ENCODE peak calls at places on chromosomes 16 and 17, in ten cellular contexts. F is tibial artery, Z is RWPE1, D is coronary artery, V is ascending aorta, N is SJSA1, R is ovary, B is psoas muscle, X is adrenal gland, C is neural progenitor cell. Y is an unnamed sample.

GRCh38 chr17:48016112-48016511 is 21.5 kb downstream of the COPZ2 start:
- DNase-seq in C (no peak), V (no peak), R (no peak), N (no peak), F (no peak), Z (no peak), X (no peak), B (no peak), D (no peak), Y (no peak)

GRCh38 chr16:17149904-17150483 is 320.8 kb downstream of the XYLT1 start:
- DNase-seq in B (no peak), X (no peak), Z (no peak), N (no peak), D (no peak), R (no peak), F (no peak), C (peak; percentile 77), V (no peak), Y (no peak)

GRCh38 chr17:30429155-30429554 is 48.1 kb upstream of the GOSR1 start:
- DNase-seq in Z (no peak), D (no peak), X (no peak), F (no peak), B (no peak), C (no peak), R (no peak), N (no peak), V (no peak), Y (no peak)

GRCh38 chr17:30933966-30934365 is 12.2 kb downstream of the ADAP2 start:
- DNase-seq in R (no peak), X (no peak), D (no peak), V (no peak), B (no peak), Z (no peak), F (no peak), C (no peak), N (no peak), Y (no peak)

GRCh38 chr17:17711708-17712141 is 30.5 kb downstream of the RAI1 start:
- DNase-seq in V (no peak), Z (no peak), X (no peak), R (no peak), F (no peak), N (peak; percentile 68), C (peak; percentile 50), B (no peak), D (no peak), Y (no peak)

GRCh38 chr16:19875900-19876299 is 8.7 kb downstream of the GPRC5B start:
- DNase-seq in F (no peak), R (no peak), Z (no peak), X (no peak), N (no peak), V (no peak), C (peak; percentile 63), D (no peak), B (no peak), Y (no peak)

GRCh38 chr16:48541108-48541786 is 68.7 kb downstream of the N4BP1 start:
- DNase-seq in D (no peak), V (no peak), N (no peak), F (no peak), B (no peak), R (no peak), Z (no peak), X (no peak), C (no peak), Y (no peak)

GRCh38 chr16:87667443-87667842 is 65.1 kb downstream of the JPH3 start:
- DNase-seq in X (no peak), F (no peak), D (no peak), N (no peak), Z (no peak), R (no peak), V (no peak), B (no peak), C (no peak), Y (no peak)

GRCh38 chr17:64938925-64939474 is 19.7 kb upstream of the LRRC37A3 start:
- DNase-seq in C (peak; percentile 75), F (peak; percentile 30), D (no peak), N (peak; percentile 33), Z (no peak), V (no peak), B (peak; percentile 59), R (no peak), X (peak; percentile 55), Y (peak; percentile 21)

GRCh38 chr17:27805520-27806146 is 5.3 kb upstream of the NOS2 start:
- DNase-seq in Z (peak; percentile 83), F (peak; percentile 80), N (peak; percentile 68), V (peak; percentile 93), D (peak; percentile 85), B (peak; percentile 75), X (peak; percentile 85), R (peak; percentile 71), C (peak; percentile 90), Y (peak; percentile 64)
- H3K27ac ChIP-seq in Z (no peak overlapping the region), F (peak overlapping the region; percentile 45), N (no peak overlapping the region), V (peak overlapping the region; percentile 17), D (peak overlapping the region; percentile 44), B (no peak overlapping the region), X (no peak overlapping the region), R (no peak overlapping the region), C (no peak overlapping the region), Y (peak overlapping the region; percentile 49)

GRCh38 chr17:78421534-78422266 is 43.3 kb downstream of the PGS1 start:
- DNase-seq in B (peak; percentile 75), R (peak; percentile 60), F (peak; percentile 76), N (peak; percentile 88), C (peak; percentile 88), D (no peak), Z (peak; percentile 78), V (peak; percentile 86), X (peak; percentile 76), Y (peak; percentile 40)
- H3K27ac ChIP-seq in B (peak overlapping the region; percentile 7), R (no peak overlapping the region), F (no peak overlapping the region), N (peak overlapping the region; percentile 42), C (peak overlapping the region; percentile 81), D (peak overlapping the region; percentile 8), Z (peak overlapping the region; percentile 46), V (no peak overlapping the region), X (no peak overlapping the region), Y (peak overlapping the region; percentile 66)

GRCh38 chr17:57091186-57091618 is 6.2 kb downstream of the AKAP1 start:
- DNase-seq in Z (no peak), F (peak; percentile 55), N (no peak), V (peak; percentile 83), C (no peak), X (no peak), D (peak; percentile 82), B (peak; percentile 77), R (no peak), Y (peak; percentile 18)

GRCh38 chr17:57092171-57092570 is 7.1 kb downstream of the AKAP1 start:
- DNase-seq in D (peak; percentile 87), V (peak; percentile 91), N (no peak), B (no peak), C (no peak), F (peak; percentile 71), Z (no peak), R (no peak), X (no peak), Y (no peak)

GRCh38 chr17:57089391-57089790 is 4.3 kb downstream of the AKAP1 start:
- DNase-seq in B (no peak), X (no peak), F (no peak), N (no peak), D (no peak), C (no peak), R (no peak), Z (no peak), V (no peak), Y (no peak)

GRCh38 chr17:57090560-57091185 is 5.6 kb downstream of the AKAP1 start:
- DNase-seq in F (no peak), D (no peak), V (no peak), R (no peak), B (no peak), Z (no peak), X (no peak), C (no peak), N (no peak), Y (no peak)

GRCh38 chr17:57092779-57093178 is 7.7 kb downstream of the AKAP1 start:
- DNase-seq in R (no peak), Z (no peak), V (peak; percentile 90), C (no peak), N (no peak), X (no peak), D (no peak), F (peak; percentile 58), B (no peak), Y (peak; percentile 50)
- H3K27ac ChIP-seq in R (peak overlapping the region; percentile 56), Z (no peak overlapping the region), V (peak overlapping the region; percentile 98), C (no peak overlapping the region), N (no peak overlapping the region), X (peak overlapping the region; percentile 45), D (peak overlapping the region; percentile 94), F (peak overlapping the region; percentile 98), B (peak overlapping the region; percentile 95), Y (no peak overlapping the region)

DNA sequence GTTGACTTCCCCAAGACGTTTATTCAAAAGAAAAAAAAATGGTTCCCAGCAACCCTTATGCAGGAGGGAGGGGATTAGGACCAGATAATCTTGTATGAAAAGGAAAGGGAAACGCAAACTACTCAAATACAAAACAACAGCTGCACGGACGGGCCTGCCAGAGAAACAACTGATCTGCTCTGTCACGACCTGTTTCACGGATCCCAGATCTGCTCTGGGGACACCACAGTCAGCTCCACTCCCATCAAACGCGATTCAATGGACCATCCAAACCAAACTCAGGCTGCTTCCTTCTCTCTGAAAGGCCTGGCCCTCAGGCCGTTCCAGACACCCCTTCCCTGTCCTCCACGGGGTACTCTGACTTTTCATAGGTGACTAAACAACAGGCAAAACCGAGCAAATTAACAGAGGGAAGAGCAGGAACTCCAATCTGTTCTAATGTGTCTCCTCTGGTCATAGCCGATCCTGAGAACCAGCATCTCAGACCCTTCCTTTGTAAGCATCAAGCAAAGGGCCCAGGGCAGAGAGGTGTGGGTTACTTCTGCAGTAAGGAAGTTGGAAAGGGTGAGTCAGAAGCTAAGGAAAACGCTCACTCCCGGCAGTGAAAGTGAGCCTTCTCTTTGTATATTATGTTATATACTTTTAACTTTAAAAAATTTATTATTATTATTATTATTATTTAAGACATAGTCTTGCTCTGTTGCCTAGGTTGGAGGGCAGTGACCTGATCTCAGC is 77.5 kb downstream of the MRM3 start:
- DNase-seq in C (peak; percentile 87), B (peak; percentile 41), F (no peak), V (no peak), R (peak; percentile 50), Z (peak; percentile 40), X (no peak), D (no peak), N (no peak), Y (no peak)
- H3K27ac ChIP-seq in C (peak overlapping the region; percentile 93), B (peak overlapping the region; percentile 84), F (peak overlapping the region; percentile 63), V (peak overlapping the region; percentile 53), R (peak overlapping the region; percentile 82), Z (peak overlapping the region; percentile 63), X (peak overlapping the region; percentile 54), D (peak overlapping the region; percentile 80), N (no peak overlapping the region), Y (no peak overlapping the region)

GRCh38 chr17:44655983-44656700 is at the start of gene MEIOC:
- DNase-seq in N (no peak), X (no peak), F (no peak), R (no peak), D (no peak), V (no peak), Z (peak; percentile 55), C (peak; percentile 80), B (no peak), Y (no peak)
- H3K27ac ChIP-seq in N (no peak within 1 kb of the TSS), X (no peak within 1 kb of the TSS), F (no peak within 1 kb of the TSS), R (no peak within 1 kb of the TSS), D (no peak within 1 kb of the TSS), V (no peak within 1 kb of the TSS), Z (no peak within 1 kb of the TSS), C (no peak within 1 kb of the TSS), B (no peak within 1 kb of the TSS), Y (no peak within 1 kb of the TSS)

GRCh38 chr16:11794991-11795886 is 1.8 kb downstream of the ZC3H7A start:
- DNase-seq in V (no peak), B (no peak), R (no peak), F (no peak), X (no peak), D (no peak), C (no peak), Z (no peak), N (no peak), Y (no peak)
- H3K27ac ChIP-seq in V (peak overlapping the region; percentile 95), B (peak overlapping the region; percentile 98), R (no peak overlapping the region), F (peak overlapping the region; percentile 96), X (peak overlapping the region; percentile 96), D (peak overlapping the region; percentile 98), C (peak overlapping the region; percentile 9), Z (peak overlapping the region; percentile 95), N (no peak overlapping the region), Y (no peak overlapping the region)